ENCODE peak calls at places on chromosome 1, in six cellular contexts. H is ELR, O is MV-4-11, E is choroid plexus epithelial cell, L is pancreas, J is NCI-H748 treated with DMSO at 0.1 percent for 48 hours. W is an unnamed sample.

GRCh38 chr1:77489910-77490309 is 192.5 kb downstream of the ZZZ3 start:
- DNase-seq in H (peak; percentile 27), O (no peak), E (peak; percentile 68), L (no peak), J (no peak), W (no peak)

GRCh38 chr1:165376041-165376810 is 19.7 kb upstream of the LMX1A start:
- DNase-seq in H (peak; percentile 64), O (peak; percentile 56), E (peak; percentile 52), L (peak; percentile 76), J (no peak), W (peak; percentile 99)

GRCh38 chr1:205306929-205307566 is 14.5 kb downstream of the NUAK2 start:
- DNase-seq in H (no peak), O (no peak), E (no peak), L (no peak), J (no peak), W (no peak)

GRCh38 chr1:50308883-50309282 is 114.4 kb downstream of the DMRTA2 start:
- DNase-seq in H (peak; percentile 22), O (peak; percentile 32), E (peak; percentile 16), L (peak; percentile 41), J (no peak), W (peak; percentile 59)

GRCh38 chr1:16979475-16980327 is 719 bp downstream of the MFAP2 start:
- DNase-seq in H (peak; percentile 16), O (no peak), E (peak; percentile 21), L (peak; percentile 58), J (no peak), W (no peak)

GRCh38 chr1:53599461-53599860 is 139.5 kb downstream of the GLIS1 start:
- DNase-seq in H (no peak), O (no peak), E (no peak), L (no peak), J (no peak), W (no peak)

GRCh38 chr1:240722788-240723187 is 110.8 kb upstream of the GREM2 start:
- DNase-seq in H (no peak), O (no peak), E (no peak), L (no peak), J (no peak), W (no peak)

GRCh38 chr1:224689354-224689753 is 73.2 kb downstream of the CNIH3 start:
- DNase-seq in H (no peak), O (no peak), E (no peak), L (no peak), J (no peak), W (no peak)

GRCh38 chr1:3530086-3530930 is 75.8 kb downstream of the ARHGEF16 start:
- DNase-seq in H (peak; percentile 34), O (no peak), E (no peak), L (no peak), J (no peak), W (peak; percentile 45)

GRCh38 chr1:33473900-33474299 is 1.5 kb downstream of the ZSCAN20 start:
- DNase-seq in H (peak; percentile 39), O (no peak), E (no peak), L (no peak), J (no peak), W (no peak)